ENCODE peak calls at places on chromosomes 2 and 18, in four cellular contexts. One of them, this sample, is unnamed.

GRCh38 chr2:102668171-102668570 is 48.8 kb downstream of the SLC9A2 start:
- DNase-seq in aorta: no peak
- DNase-seq in CD4-positive, alpha-beta T cell: no peak
- DNase-seq in GM23248: no peak
- DNase-seq in this sample: no peak

GRCh38 chr2:44741507-44741906 is 200.0 kb upstream of the SIX3 start:
- DNase-seq in aorta: no peak
- DNase-seq in CD4-positive, alpha-beta T cell: no peak
- DNase-seq in GM23248: no peak
- DNase-seq in this sample: no peak

GRCh38 chr2:98359986-98360385 is 13.7 kb downstream of the CNGA3 start:
- DNase-seq in aorta: no peak
- DNase-seq in CD4-positive, alpha-beta T cell: no peak
- DNase-seq in GM23248: no peak
- DNase-seq in this sample: no peak

GRCh38 chr2:127582863-127583861 is 47.7 kb downstream of the MYO7B start:
- DNase-seq in aorta: no peak
- DNase-seq in CD4-positive, alpha-beta T cell: no peak
- DNase-seq in GM23248: no peak
- DNase-seq in this sample: no peak

GRCh38 chr2:204681412-204681811 is 136.1 kb downstream of the PARD3B start:
- DNase-seq in aorta: no peak
- DNase-seq in CD4-positive, alpha-beta T cell: no peak
- DNase-seq in GM23248: peak; percentile 42
- DNase-seq in this sample: no peak

GRCh38 chr2:183269956-183270355 is 145.7 kb downstream of the NUP35 start:
- DNase-seq in aorta: no peak
- DNase-seq in CD4-positive, alpha-beta T cell: no peak
- DNase-seq in GM23248: no peak
- DNase-seq in this sample: peak; percentile 50

GRCh38 chr18:43129946-43130523 is 14.6 kb upstream of the RIT2 start:
- DNase-seq in aorta: no peak
- DNase-seq in CD4-positive, alpha-beta T cell: no peak
- DNase-seq in GM23248: peak; percentile 33
- DNase-seq in this sample: peak; percentile 3

GRCh38 chr2:229226372-229226771 is 44.7 kb downstream of the PID1 start:
- DNase-seq in aorta: no peak
- DNase-seq in CD4-positive, alpha-beta T cell: no peak
- DNase-seq in GM23248: no peak
- DNase-seq in this sample: no peak

GRCh38 chr2:159111346-159111922 is 143.0 kb downstream of the TANC1 start:
- DNase-seq in aorta: no peak
- DNase-seq in CD4-positive, alpha-beta T cell: no peak
- DNase-seq in GM23248: peak; percentile 60
- DNase-seq in this sample: no peak

GRCh38 chr2:234863043-234863934 is 88.5 kb upstream of the SH3BP4 start:
- DNase-seq in aorta: peak; percentile 53
- DNase-seq in CD4-positive, alpha-beta T cell: no peak
- DNase-seq in GM23248: peak; percentile 81
- DNase-seq in this sample: no peak

GRCh38 chr2:95539290-95539689 is 52.5 kb upstream of the TRIM43 start:
- DNase-seq in aorta: no peak
- DNase-seq in CD4-positive, alpha-beta T cell: no peak
- DNase-seq in GM23248: peak; percentile 40
- DNase-seq in this sample: no peak

GRCh38 chr2:695111-695510 is 17.9 kb upstream of the TMEM18 start:
- DNase-seq in aorta: no peak
- DNase-seq in CD4-positive, alpha-beta T cell: no peak
- DNase-seq in GM23248: no peak
- DNase-seq in this sample: peak; percentile 18

GRCh38 chr2:30509716-30510115 is 62.7 kb downstream of the LCLAT1 start:
- DNase-seq in aorta: no peak
- DNase-seq in CD4-positive, alpha-beta T cell: no peak
- DNase-seq in GM23248: no peak
- DNase-seq in this sample: no peak

GRCh38 chr2:238939074-238939473 is 91.2 kb downstream of the TWIST2 start:
- DNase-seq in aorta: no peak
- DNase-seq in CD4-positive, alpha-beta T cell: no peak
- DNase-seq in GM23248: peak; percentile 78
- DNase-seq in this sample: no peak

GRCh38 chr2:169452080-169452479 is 27.2 kb upstream of the BBS5 start:
- DNase-seq in aorta: no peak
- DNase-seq in CD4-positive, alpha-beta T cell: no peak
- DNase-seq in GM23248: peak; percentile 63
- DNase-seq in this sample: peak; percentile 71

GRCh38 chr2:6184532-6185302 is 492.5 kb downstream of the SOX11 start:
- DNase-seq in aorta: no peak
- DNase-seq in CD4-positive, alpha-beta T cell: no peak
- DNase-seq in GM23248: no peak
- DNase-seq in this sample: no peak

GRCh38 chr2:219294356-219295351 is 14.5 kb downstream of the PTPRN start:
- DNase-seq in aorta: peak; percentile 88
- DNase-seq in CD4-positive, alpha-beta T cell: peak; percentile 87
- DNase-seq in GM23248: peak; percentile 87
- DNase-seq in this sample: peak; percentile 84

GRCh38 chr2:103401621-103402020 is 639.8 kb downstream of the TMEM182 start:
- DNase-seq in aorta: no peak
- DNase-seq in CD4-positive, alpha-beta T cell: no peak
- DNase-seq in GM23248: peak; percentile 4
- DNase-seq in this sample: peak; percentile 60

GRCh38 chr2:43980902-43981301 is 14.9 kb downstream of the LRPPRC start:
- DNase-seq in aorta: no peak
- DNase-seq in CD4-positive, alpha-beta T cell: no peak
- DNase-seq in GM23248: no peak
- DNase-seq in this sample: no peak

GRCh38 chr2:226649201-226649600 is 150.4 kb downstream of the IRS1 start:
- DNase-seq in aorta: no peak
- DNase-seq in CD4-positive, alpha-beta T cell: no peak
- DNase-seq in GM23248: no peak
- DNase-seq in this sample: no peak

GRCh38 chr2:226643550-226644275 is 155.9 kb downstream of the IRS1 start:
- DNase-seq in aorta: no peak
- DNase-seq in CD4-positive, alpha-beta T cell: no peak
- DNase-seq in GM23248: peak; percentile 25
- DNase-seq in this sample: no peak

GRCh38 chr2:226649871-226650660 is 149.6 kb downstream of the IRS1 start:
- DNase-seq in aorta: peak; percentile 80
- DNase-seq in CD4-positive, alpha-beta T cell: peak; percentile 47
- DNase-seq in GM23248: peak; percentile 98
- DNase-seq in this sample: peak; percentile 99

GRCh38 chr2:226644342-226644957 is 155.2 kb downstream of the IRS1 start:
- DNase-seq in aorta: peak; percentile 53
- DNase-seq in CD4-positive, alpha-beta T cell: no peak
- DNase-seq in GM23248: peak; percentile 88
- DNase-seq in this sample: no peak

DNA sequence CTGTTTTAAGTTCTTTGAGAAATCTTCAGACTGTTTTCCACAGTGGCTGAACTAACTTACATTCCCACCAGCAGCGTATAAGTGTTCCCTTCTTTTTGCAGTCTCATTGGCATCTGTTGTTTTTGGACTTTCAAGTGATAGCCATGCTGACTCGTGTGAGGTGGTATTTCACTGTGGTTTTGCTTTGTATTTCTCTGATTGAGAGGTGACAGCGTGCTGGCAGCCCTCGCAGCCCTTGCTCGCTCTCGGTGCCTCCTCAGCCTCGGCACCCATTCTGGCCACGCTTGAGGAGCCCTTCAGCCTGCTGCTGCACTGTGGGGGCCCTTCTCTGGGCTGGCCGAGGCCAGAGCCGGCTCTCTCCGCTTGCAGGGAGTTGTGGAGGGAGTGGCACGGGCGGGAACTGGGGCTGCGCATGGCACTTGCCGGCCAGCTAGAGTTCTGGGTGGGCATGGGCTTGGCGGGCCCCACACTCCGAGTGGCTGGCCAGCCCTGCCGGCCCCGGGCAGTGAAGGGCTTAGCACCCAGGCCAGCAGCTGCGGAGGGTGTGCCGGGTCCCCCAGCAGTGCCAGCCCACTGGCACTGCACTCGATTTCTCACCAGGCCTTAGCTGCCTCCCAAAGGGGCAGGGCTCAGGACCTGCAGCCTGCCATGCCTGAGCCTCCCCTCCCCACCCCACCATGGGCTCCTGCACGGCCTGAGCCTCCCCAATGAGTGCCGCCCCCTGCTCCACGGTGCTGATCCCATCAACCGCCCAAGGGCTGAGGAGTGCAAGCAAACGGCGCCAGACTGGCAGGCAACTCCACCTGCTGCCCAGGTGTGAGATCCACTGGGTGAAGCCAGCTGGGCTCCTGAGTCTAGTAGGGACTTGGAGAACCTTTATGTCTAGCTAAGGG is 151.7 kb downstream of the IRS1 start:
- DNase-seq in aorta: no peak
- DNase-seq in CD4-positive, alpha-beta T cell: no peak
- DNase-seq in GM23248: no peak
- DNase-seq in this sample: no peak
- H3K27ac ChIP-seq in aorta: no peak overlapping the region
- H3K27ac ChIP-seq in CD4-positive, alpha-beta T cell: no peak overlapping the region
- H3K27ac ChIP-seq in GM23248: no peak overlapping the region
- H3K27ac ChIP-seq in this sample: no peak overlapping the region

GRCh38 chr18:63185979-63186378 is 133.6 kb downstream of the BCL2 start:
- DNase-seq in aorta: no peak
- DNase-seq in CD4-positive, alpha-beta T cell: no peak
- DNase-seq in GM23248: no peak
- DNase-seq in this sample: no peak
- H3K27ac ChIP-seq in aorta: no peak overlapping the region
- H3K27ac ChIP-seq in CD4-positive, alpha-beta T cell: no peak overlapping the region
- H3K27ac ChIP-seq in GM23248: no peak overlapping the region
- H3K27ac ChIP-seq in this sample: peak overlapping the region; percentile 47

DNA sequence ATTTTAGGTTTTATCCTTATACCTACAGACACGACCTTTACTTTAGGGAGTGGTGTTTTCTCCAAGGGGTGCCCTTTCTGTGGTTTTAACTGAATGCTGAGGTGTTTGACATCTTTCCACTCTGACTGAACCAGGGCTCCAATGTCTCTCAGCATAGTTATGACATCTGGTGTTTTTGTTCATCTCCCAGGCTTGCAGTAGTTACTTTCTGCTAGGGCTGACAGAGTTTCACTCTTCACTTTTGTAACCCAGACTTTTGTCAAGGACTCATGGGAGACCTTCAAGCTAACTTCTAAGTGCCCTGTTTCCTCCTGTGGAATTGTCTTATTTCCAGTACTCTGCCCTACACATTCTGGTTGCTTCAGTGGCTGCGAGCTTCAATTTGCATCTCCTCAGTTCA is 103.1 kb downstream of the CCDC85A start:
- DNase-seq in aorta: no peak
- DNase-seq in CD4-positive, alpha-beta T cell: no peak
- DNase-seq in GM23248: no peak
- DNase-seq in this sample: no peak
- H3K27ac ChIP-seq in aorta: no peak overlapping the region
- H3K27ac ChIP-seq in CD4-positive, alpha-beta T cell: no peak overlapping the region
- H3K27ac ChIP-seq in GM23248: no peak overlapping the region
- H3K27ac ChIP-seq in this sample: no peak overlapping the region

GRCh38 chr2:144404621-144405312 is 115.2 kb downstream of the ZEB2 start:
- DNase-seq in aorta: no peak
- DNase-seq in CD4-positive, alpha-beta T cell: no peak
- DNase-seq in GM23248: no peak
- DNase-seq in this sample: no peak

GRCh38 chr2:144405313-144405710 is 114.6 kb downstream of the ZEB2 start:
- DNase-seq in aorta: no peak
- DNase-seq in CD4-positive, alpha-beta T cell: no peak
- DNase-seq in GM23248: no peak
- DNase-seq in this sample: no peak

GRCh38 chr2:144401036-144401435 is 118.9 kb downstream of the ZEB2 start:
- DNase-seq in aorta: no peak
- DNase-seq in CD4-positive, alpha-beta T cell: no peak
- DNase-seq in GM23248: no peak
- DNase-seq in this sample: no peak

GRCh38 chr2:144403940-144404339 is 116.0 kb downstream of the ZEB2 start:
- DNase-seq in aorta: no peak
- DNase-seq in CD4-positive, alpha-beta T cell: no peak
- DNase-seq in GM23248: no peak
- DNase-seq in this sample: no peak

GRCh38 chr2:144402282-144402681 is 117.6 kb downstream of the ZEB2 start:
- DNase-seq in aorta: no peak
- DNase-seq in CD4-positive, alpha-beta T cell: no peak
- DNase-seq in GM23248: no peak
- DNase-seq in this sample: no peak
- H3K27ac ChIP-seq in aorta: no peak overlapping the region
- H3K27ac ChIP-seq in CD4-positive, alpha-beta T cell: no peak overlapping the region
- H3K27ac ChIP-seq in GM23248: no peak overlapping the region
- H3K27ac ChIP-seq in this sample: peak overlapping the region; percentile 37